ENCODE peak calls at places on chromosome X, in six cellular contexts. R, K, G, F, Q and M are unnamed samples.

GRCh38 chrX:16136080-16136479 is 12.7 kb downstream of the GRPR start:
- DNase-seq in R (no peak), K (peak), G (no peak), F (no peak), Q (no peak), M (no peak)

GRCh38 chrX:341541-342101 is 23.0 kb upstream of the GTPBP6 start:
- DNase-seq in R (no peak), K (no peak), G (no peak), F (no peak), Q (no peak), M (no peak)

GRCh38 chrX:39377773-39378172 is 576.5 kb downstream of the MID1IP1 start:
- DNase-seq in R (no peak), K (no peak), G (no peak), F (no peak), Q (no peak), M (no peak)

GRCh38 chrX:129738466-129739308 is at the start of gene XPNPEP2:
- DNase-seq in R (no peak), K (peak), G (no peak), F (no peak), Q (no peak), M (no peak)

GRCh38 chrX:153766098-153766817 is 2.2 kb downstream of the PLXNB3 start:
- DNase-seq in R (no peak), K (peak), G (peak), F (no peak), Q (no peak), M (no peak)

GRCh38 chrX:15816886-15817285 is 26.6 kb downstream of the ZRSR2 start:
- DNase-seq in R (no peak), K (no peak), G (peak), F (no peak), Q (peak), M (peak)

GRCh38 chrX:51894697-51895336 is 1.4 kb downstream of the MAGED1 start:
- DNase-seq in R (no peak), K (peak), G (peak), F (no peak), Q (no peak), M (no peak)

GRCh38 chrX:18368402-18368801 is 13.9 kb upstream of the SCML2 start:
- DNase-seq in R (no peak), K (no peak), G (no peak), F (no peak), Q (no peak), M (no peak)

GRCh38 chrX:6095469-6095868 is 133.2 kb downstream of the NLGN4X start:
- DNase-seq in R (no peak), K (no peak), G (no peak), F (no peak), Q (no peak), M (no peak)

GRCh38 chrX:42090395-42090794 is 167.0 kb upstream of the CASK start:
- DNase-seq in R (no peak), K (no peak), G (no peak), F (no peak), Q (no peak), M (no peak)

GRCh38 chrX:54492340-54492739 is 3.7 kb downstream of the FGD1 start:
- DNase-seq in R (no peak), K (peak), G (no peak), F (no peak), Q (no peak), M (no peak)

GRCh38 chrX:107775734-107776511 is at the start of gene TSC22D3:
- DNase-seq in R (peak), K (peak), G (peak), F (peak), Q (peak), M (peak)

GRCh38 chrX:123648028-123648810 is 84.6 kb downstream of the THOC2 start:
- DNase-seq in R (no peak), K (peak), G (peak), F (no peak), Q (no peak), M (peak)

GRCh38 chrX:132474522-132474921 is 14.3 kb downstream of the MBNL3 start:
- DNase-seq in R (no peak), K (peak), G (no peak), F (no peak), Q (no peak), M (no peak)

GRCh38 chrX:24479924-24480722 is 15.0 kb downstream of the PDK3 start:
- DNase-seq in R (peak), K (no peak), G (peak), F (no peak), Q (peak), M (peak)

GRCh38 chrX:23554304-23554703 is 113.0 kb upstream of the PRDX4 start:
- DNase-seq in R (no peak), K (peak), G (peak), F (no peak), Q (no peak), M (no peak)

GRCh38 chrX:118764122-118764521 is 36.7 kb downstream of the IL13RA1 start:
- DNase-seq in R (no peak), K (no peak), G (no peak), F (no peak), Q (no peak), M (no peak)

GRCh38 chrX:2897311-2897689 is 31.8 kb downstream of the ARSD start:
- DNase-seq in R (no peak), K (no peak), G (no peak), F (no peak), Q (no peak), M (no peak)

GRCh38 chrX:151031365-151031975 is 48.3 kb downstream of the HMGB3 start:
- DNase-seq in R (no peak), K (no peak), G (no peak), F (no peak), Q (no peak), M (no peak)

GRCh38 chrX:13791559-13791958 is 25.3 kb downstream of the GPM6B start:
- DNase-seq in R (no peak), K (no peak), G (no peak), F (no peak), Q (no peak), M (no peak)

GRCh38 chrX:53287493-53288138 is 6.2 kb upstream of the IQSEC2 start:
- DNase-seq in R (no peak), K (peak), G (peak), F (no peak), Q (peak), M (no peak)

GRCh38 chrX:19183777-19184485 is 61.7 kb upstream of the ADGRG2 start:
- DNase-seq in R (no peak), K (no peak), G (no peak), F (no peak), Q (no peak), M (no peak)

GRCh38 chrX:137878401-137878800 is 312.5 kb downstream of the ZIC3 start:
- DNase-seq in R (no peak), K (no peak), G (no peak), F (no peak), Q (no peak), M (no peak)

GRCh38 chrX:147476008-147476407 is 435.7 kb upstream of the FMR1 start:
- DNase-seq in R (no peak), K (peak), G (peak), F (no peak), Q (no peak), M (no peak)

GRCh38 chrX:129653181-129653984 is 1.4 kb downstream of the APLN start:
- DNase-seq in R (no peak), K (no peak), G (no peak), F (no peak), Q (no peak), M (no peak)

GRCh38 chrX:122245175-122245574 is 938.9 kb upstream of the GRIA3 start:
- DNase-seq in R (no peak), K (no peak), G (no peak), F (no peak), Q (no peak), M (no peak)

GRCh38 chrX:10549280-10549679 is 71.1 kb downstream of the MID1 start:
- DNase-seq in R (no peak), K (no peak), G (peak), F (no peak), Q (no peak), M (no peak)

GRCh38 chrX:112636288-112636687 is 43.5 kb downstream of the LHFPL1 start:
- DNase-seq in R (no peak), K (peak), G (no peak), F (no peak), Q (no peak), M (no peak)

GRCh38 chrX:120468825-120469525 is at the start of gene LAMP2:
- DNase-seq in R (peak), K (peak), G (peak), F (peak), Q (peak), M (peak)

GRCh38 chrX:153102436-153102835 is 30.2 kb downstream of the PNMA6A start:
- DNase-seq in R (no peak), K (no peak), G (no peak), F (no peak), Q (no peak), M (no peak)

GRCh38 chrX:38804481-38805293 is 3.4 kb downstream of the MID1IP1 start:
- DNase-seq in R (peak), K (peak), G (peak), F (no peak), Q (no peak), M (peak)

GRCh38 chrX:113399501-113400192 is 559.0 kb upstream of the AMOT start:
- DNase-seq in R (no peak), K (peak), G (no peak), F (no peak), Q (no peak), M (no peak)